ENCODE peak calls at places on chromosome 11, in seven cellular contexts. W, T, P, U, B, I and Q are unnamed samples.

GRCh38 chr11:17076517-17077239 is 789 bp downstream of the RPS13 start:
- DNase-seq in T (no peak), W (no peak), I (no peak), P (no peak), B (peak; percentile 24), U (no peak), Q (no peak)

GRCh38 chr11:45455536-45455935 is 169.4 kb upstream of the SYT13 start:
- DNase-seq in T (no peak), I (no peak), W (no peak), B (no peak), P (no peak), U (no peak), Q (no peak)

GRCh38 chr11:6202036-6202435 is 3.0 kb downstream of the OR52W1 start:
- DNase-seq in U (no peak), W (no peak), P (no peak), B (no peak), T (no peak), I (no peak), Q (no peak)

GRCh38 chr11:57776577-57776976 is 15.0 kb downstream of the CTNND1 start:
- DNase-seq in T (no peak), I (no peak), U (no peak), W (no peak), B (no peak), P (peak; percentile 34), Q (no peak)

GRCh38 chr11:70953720-70954119 is 298.7 kb downstream of the SHANK2 start:
- DNase-seq in I (no peak), W (no peak), T (no peak), U (no peak), B (no peak), P (no peak), Q (no peak)

GRCh38 chr11:118820412-118821357 is 29.7 kb upstream of the DDX6 start:
- DNase-seq in T (no peak), U (peak; percentile 12), P (peak; percentile 89), I (peak; percentile 78), W (no peak), B (peak; percentile 11), Q (no peak)

GRCh38 chr11:282171-282570 is 4.0 kb downstream of the NLRP6 start:
- DNase-seq in W (no peak), B (no peak), U (no peak), P (no peak), I (peak; percentile 9), T (no peak), Q (no peak)

GRCh38 chr11:123700774-123701173 is 40.7 kb downstream of the ZNF202 start:
- DNase-seq in U (no peak), T (no peak), I (no peak), W (no peak), P (no peak), B (peak; percentile 37), Q (no peak)

GRCh38 chr11:81673001-81673400 is 1060.7 kb downstream of the FAM181B start:
- DNase-seq in U (no peak), P (no peak), T (no peak), B (no peak), W (no peak), I (no peak), Q (no peak)

GRCh38 chr11:95231881-95232605 is 1.0 kb upstream of the SESN3 start:
- DNase-seq in W (peak; percentile 64), P (no peak), U (peak; percentile 87), I (peak; percentile 64), T (no peak), B (peak; percentile 87), Q (peak; percentile 1)

GRCh38 chr11:1878134-1879031 is 13.3 kb downstream of the PRR33 start:
- DNase-seq in I (peak; percentile 61), B (peak; percentile 66), T (no peak), W (no peak), U (no peak), P (no peak), Q (no peak)

GRCh38 chr11:6448574-6448973 is 7.8 kb upstream of the HPX start:
- DNase-seq in T (no peak), U (no peak), I (no peak), P (no peak), B (no peak), W (no peak), Q (no peak)

GRCh38 chr11:75406338-75406777 is 7.0 kb downstream of the RPS3 start:
- DNase-seq in W (no peak), B (no peak), I (no peak), T (no peak), U (no peak), P (peak; percentile 67), Q (no peak)

GRCh38 chr11:17267576-17267975 is 9.0 kb upstream of the NUCB2 start:
- DNase-seq in B (peak; percentile 40), T (peak; percentile 87), W (no peak), I (no peak), P (peak; percentile 94), U (no peak), Q (no peak)

GRCh38 chr11:62024975-62025374 is 57.5 kb upstream of the FTH1 start:
- DNase-seq in I (no peak), W (no peak), U (no peak), P (no peak), B (no peak), T (no peak), Q (no peak)

GRCh38 chr11:123020968-123021367 is 39.3 kb upstream of the BSX start:
- DNase-seq in I (no peak), B (peak; percentile 66), W (no peak), P (peak; percentile 80), U (peak; percentile 73), T (peak; percentile 54), Q (no peak)

GRCh38 chr11:95850137-95850536 is 59.8 kb downstream of the CEP57 start:
- DNase-seq in W (no peak), B (no peak), I (no peak), U (no peak), T (no peak), P (peak; percentile 52), Q (no peak)

GRCh38 chr11:13629752-13630151 is 38.7 kb upstream of the FAR1 start:
- DNase-seq in I (no peak), P (no peak), B (no peak), U (no peak), W (no peak), T (no peak), Q (no peak)

GRCh38 chr11:113859665-113860064 is 15.7 kb downstream of the USP28 start:
- DNase-seq in I (no peak), T (no peak), B (no peak), W (no peak), P (no peak), U (no peak), Q (no peak)

GRCh38 chr11:12331239-12331874 is 46.0 kb upstream of the PARVA start:
- DNase-seq in U (peak; percentile 95), I (peak; percentile 79), B (peak; percentile 92), W (peak; percentile 64), T (peak; percentile 83), P (peak; percentile 93), Q (peak; percentile 82)

GRCh38 chr11:79200398-79201070 is 240.3 kb downstream of the TENM4 start:
- DNase-seq in U (no peak), P (no peak), T (no peak), I (no peak), W (no peak), B (no peak), Q (no peak)
- H3K4me3 ChIP-seq in U (no peak overlapping the region), P (no peak overlapping the region), T (no peak overlapping the region), I (no peak overlapping the region), W (no peak overlapping the region), B (no peak overlapping the region), Q (no peak overlapping the region)

GRCh38 chr11:47391711-47392432 is 13.5 kb upstream of the SPI1 start:
- DNase-seq in P (no peak), B (no peak), W (no peak), U (no peak), I (no peak), T (no peak), Q (no peak)
- H3K27ac ChIP-seq in P (no peak overlapping the region), B (no peak overlapping the region), W (no peak overlapping the region), U (no peak overlapping the region), I (peak overlapping the region; percentile 55), T (no peak overlapping the region), Q (peak overlapping the region; percentile 20)

GRCh38 chr11:134411887-134412507 is at the start of gene B3GAT1:
- DNase-seq in W (no peak), B (peak; percentile 16), T (no peak), P (no peak), U (peak; percentile 75), I (no peak), Q (no peak)
- H3K4me3 ChIP-seq in W (peak within 1 kb of the TSS; percentile 57), B (peak within 1 kb of the TSS; percentile 36), T (peak within 1 kb of the TSS; percentile 36), P (no peak within 1 kb of the TSS), U (peak within 1 kb of the TSS; percentile 74), I (peak within 1 kb of the TSS; percentile 52), Q (no peak within 1 kb of the TSS)

DNA sequence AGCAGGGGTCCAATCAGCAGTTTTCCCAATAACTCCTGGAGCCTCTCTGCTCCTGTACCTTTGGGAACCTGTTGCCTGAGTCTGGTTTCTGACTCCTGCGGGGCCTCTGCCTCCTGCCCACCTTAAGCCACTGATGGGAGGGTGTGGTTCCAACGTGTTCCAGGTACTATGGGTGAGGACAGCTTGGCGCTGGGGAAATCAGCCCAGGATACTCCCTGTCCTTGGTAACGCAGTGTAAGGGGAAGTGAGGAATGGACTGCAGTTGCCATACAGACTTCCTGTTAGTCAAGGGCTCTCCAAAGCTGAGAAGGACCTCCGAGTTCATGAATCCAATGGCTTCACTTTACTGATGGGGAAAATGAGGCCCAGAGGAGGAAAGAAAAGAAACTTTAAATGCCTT is 1.2 kb upstream of the MARK2 start:
- DNase-seq in I (no peak), P (no peak), B (no peak), W (no peak), U (no peak), T (no peak), Q (no peak)
- H3K27ac ChIP-seq in I (peak overlapping the region; percentile 91), P (no peak overlapping the region), B (peak overlapping the region; percentile 7), W (peak overlapping the region; percentile 71), U (no peak overlapping the region), T (peak overlapping the region; percentile 76), Q (no peak overlapping the region)